ENCODE peak calls at places on chromosomes 13 and 19, in seven cellular contexts. One of them, this sample, is unnamed.

GRCh38 chr13:71217827-71218226 is 649.2 kb downstream of the DACH1 start:
- DNase-seq in tibial nerve: no peak
- DNase-seq in choroid plexus epithelial cell: no peak
- DNase-seq in cardiac muscle cell: no peak
- DNase-seq in mesothelial cell of epicardium: no peak
- DNase-seq in tibial artery: no peak
- DNase-seq in lower lobe of right lung: no peak
- DNase-seq in this sample: no peak

GRCh38 chr19:41426952-41427646 is at the start of gene B3GNT8:
- DNase-seq in mesothelial cell of epicardium: peak
- DNase-seq in choroid plexus epithelial cell: peak
- DNase-seq in tibial nerve: peak
- DNase-seq in tibial artery: peak
- DNase-seq in cardiac muscle cell: peak
- DNase-seq in lower lobe of right lung: peak
- DNase-seq in this sample: peak

GRCh38 chr19:15091918-15092753 is 10.1 kb downstream of the OR1I1 start:
- DNase-seq in mesothelial cell of epicardium: no peak
- DNase-seq in lower lobe of right lung: no peak
- DNase-seq in tibial artery: no peak
- DNase-seq in tibial nerve: peak
- DNase-seq in cardiac muscle cell: peak
- DNase-seq in choroid plexus epithelial cell: peak
- DNase-seq in this sample: peak

GRCh38 chr19:40588110-40588854 is 11.6 kb downstream of the SHKBP1 start:
- DNase-seq in tibial nerve: no peak
- DNase-seq in lower lobe of right lung: no peak
- DNase-seq in mesothelial cell of epicardium: no peak
- DNase-seq in cardiac muscle cell: no peak
- DNase-seq in tibial artery: no peak
- DNase-seq in choroid plexus epithelial cell: peak
- DNase-seq in this sample: no peak

GRCh38 chr13:28584873-28585317 is 74.0 kb upstream of the POMP start:
- DNase-seq in tibial artery: no peak
- DNase-seq in choroid plexus epithelial cell: peak
- DNase-seq in cardiac muscle cell: no peak
- DNase-seq in lower lobe of right lung: no peak
- DNase-seq in tibial nerve: no peak
- DNase-seq in mesothelial cell of epicardium: no peak
- DNase-seq in this sample: peak

GRCh38 chr19:42323852-42324654 is 1.4 kb upstream of the MEGF8 start:
- DNase-seq in tibial nerve: no peak
- DNase-seq in mesothelial cell of epicardium: no peak
- DNase-seq in cardiac muscle cell: no peak
- DNase-seq in choroid plexus epithelial cell: no peak
- DNase-seq in lower lobe of right lung: no peak
- DNase-seq in tibial artery: no peak
- DNase-seq in this sample: no peak

GRCh38 chr13:20195846-20196245 is 3.1 kb upstream of the GJB2 start:
- DNase-seq in choroid plexus epithelial cell: no peak
- DNase-seq in tibial nerve: no peak
- DNase-seq in cardiac muscle cell: no peak
- DNase-seq in tibial artery: no peak
- DNase-seq in mesothelial cell of epicardium: no peak
- DNase-seq in lower lobe of right lung: no peak
- DNase-seq in this sample: no peak

GRCh38 chr19:41324921-41325639 is 15.1 kb downstream of the CCDC97 start:
- DNase-seq in tibial artery: peak
- DNase-seq in lower lobe of right lung: peak
- DNase-seq in tibial nerve: no peak
- DNase-seq in mesothelial cell of epicardium: no peak
- DNase-seq in choroid plexus epithelial cell: peak
- DNase-seq in cardiac muscle cell: peak
- DNase-seq in this sample: peak

GRCh38 chr13:110322828-110323171 is 15.7 kb downstream of the COL4A2 start:
- DNase-seq in choroid plexus epithelial cell: no peak
- DNase-seq in mesothelial cell of epicardium: no peak
- DNase-seq in cardiac muscle cell: no peak
- DNase-seq in tibial artery: no peak
- DNase-seq in lower lobe of right lung: no peak
- DNase-seq in tibial nerve: no peak
- DNase-seq in this sample: no peak

GRCh38 chr19:29076963-29077362 is 136.0 kb downstream of the UQCRFS1 start:
- DNase-seq in mesothelial cell of epicardium: no peak
- DNase-seq in tibial artery: no peak
- DNase-seq in lower lobe of right lung: no peak
- DNase-seq in tibial nerve: no peak
- DNase-seq in cardiac muscle cell: no peak
- DNase-seq in choroid plexus epithelial cell: no peak
- DNase-seq in this sample: no peak

GRCh38 chr13:78334059-78334458 is 269.3 kb downstream of the POU4F1 start:
- DNase-seq in choroid plexus epithelial cell: no peak
- DNase-seq in mesothelial cell of epicardium: no peak
- DNase-seq in tibial artery: no peak
- DNase-seq in cardiac muscle cell: no peak
- DNase-seq in lower lobe of right lung: no peak
- DNase-seq in tibial nerve: no peak
- DNase-seq in this sample: no peak

GRCh38 chr19:35327642-35328041 is 1.3 kb upstream of the CD22 start:
- DNase-seq in tibial nerve: no peak
- DNase-seq in mesothelial cell of epicardium: no peak
- DNase-seq in choroid plexus epithelial cell: peak
- DNase-seq in tibial artery: no peak
- DNase-seq in lower lobe of right lung: no peak
- DNase-seq in cardiac muscle cell: no peak
- DNase-seq in this sample: no peak
- TF ChIP-seq CTCF in tibial nerve: no peak
- TF ChIP-seq CTCF in mesothelial cell of epicardium: no peak
- TF ChIP-seq CTCF in choroid plexus epithelial cell: peak
- TF ChIP-seq CTCF in tibial artery: no peak
- TF ChIP-seq CTCF in lower lobe of right lung: no peak
- TF ChIP-seq CTCF in cardiac muscle cell: peak
- TF ChIP-seq CTCF in this sample: peak

GRCh38 chr19:18487576-18488402 is 34.1 kb downstream of the ELL start:
- DNase-seq in mesothelial cell of epicardium: no peak
- DNase-seq in lower lobe of right lung: no peak
- DNase-seq in choroid plexus epithelial cell: no peak
- DNase-seq in tibial nerve: no peak
- DNase-seq in cardiac muscle cell: no peak
- DNase-seq in tibial artery: no peak
- DNase-seq in this sample: no peak
- TF ChIP-seq CTCF in mesothelial cell of epicardium: no peak
- TF ChIP-seq CTCF in lower lobe of right lung: no peak
- TF ChIP-seq CTCF in choroid plexus epithelial cell: no peak
- TF ChIP-seq CTCF in tibial nerve: no peak
- TF ChIP-seq CTCF in cardiac muscle cell: no peak
- TF ChIP-seq CTCF in tibial artery: no peak
- TF ChIP-seq CTCF in this sample: no peak

DNA sequence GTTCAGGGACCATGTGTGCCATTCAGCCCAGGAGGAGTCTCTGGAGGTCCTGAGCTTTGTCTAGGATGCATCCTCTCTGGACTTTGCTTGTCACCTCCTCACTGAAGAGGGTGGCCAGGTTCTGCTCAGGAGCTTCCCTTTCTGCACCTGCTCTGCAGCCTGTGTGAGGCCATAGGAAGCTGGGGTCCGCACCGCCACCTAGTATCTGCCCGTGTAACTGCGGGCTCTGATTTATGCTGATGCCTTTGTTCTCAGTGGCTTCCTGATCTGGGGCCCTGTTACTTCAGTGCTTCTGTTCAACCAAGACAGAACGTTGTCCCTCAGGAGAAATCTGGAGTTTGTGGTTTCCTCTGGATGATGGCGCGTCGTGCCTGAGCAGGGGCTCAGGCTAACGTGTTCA is 15.5 kb downstream of the ZNF610 start:
- DNase-seq in mesothelial cell of epicardium: no peak
- DNase-seq in choroid plexus epithelial cell: no peak
- DNase-seq in tibial artery: no peak
- DNase-seq in lower lobe of right lung: no peak
- DNase-seq in cardiac muscle cell: peak
- DNase-seq in tibial nerve: no peak
- DNase-seq in this sample: no peak
- TF ChIP-seq CTCF in mesothelial cell of epicardium: no peak
- TF ChIP-seq CTCF in choroid plexus epithelial cell: peak
- TF ChIP-seq CTCF in tibial artery: no peak
- TF ChIP-seq CTCF in lower lobe of right lung: no peak
- TF ChIP-seq CTCF in cardiac muscle cell: no peak
- TF ChIP-seq CTCF in tibial nerve: no peak
- TF ChIP-seq CTCF in this sample: no peak

DNA sequence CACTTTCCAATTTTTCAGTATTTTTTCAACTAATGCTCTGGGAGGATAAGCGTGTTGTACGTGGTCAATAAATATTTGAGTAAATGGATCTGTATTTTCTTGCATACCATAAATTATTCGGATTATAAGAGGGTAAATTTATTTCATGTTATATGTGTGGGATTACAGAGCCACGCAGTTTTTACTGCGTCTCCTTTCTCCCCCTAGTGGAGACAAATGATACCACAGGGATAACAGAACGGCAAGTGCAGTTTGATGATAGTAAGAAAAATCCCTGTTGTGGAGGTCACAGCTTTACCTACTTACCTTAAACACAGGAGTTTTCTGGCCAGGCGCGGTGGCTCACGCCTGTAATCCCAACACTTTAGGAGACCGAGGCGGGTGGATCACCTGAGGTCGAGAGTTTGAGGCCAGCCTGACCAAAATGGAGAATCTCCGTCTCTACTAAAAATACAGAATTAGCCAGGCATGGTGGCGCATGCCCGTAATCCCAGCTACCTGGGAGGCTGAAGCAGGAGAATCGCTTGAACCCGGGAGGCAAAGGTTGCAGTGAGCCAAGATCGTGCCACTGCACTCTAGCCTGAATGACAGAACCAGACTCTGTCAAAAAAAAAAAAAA is 16.8 kb downstream of the MBD3L2B start:
- DNase-seq in mesothelial cell of epicardium: no peak
- DNase-seq in cardiac muscle cell: peak
- DNase-seq in choroid plexus epithelial cell: no peak
- DNase-seq in lower lobe of right lung: no peak
- DNase-seq in tibial nerve: no peak
- DNase-seq in tibial artery: no peak
- DNase-seq in this sample: peak
- TF ChIP-seq CTCF in mesothelial cell of epicardium: peak
- TF ChIP-seq CTCF in cardiac muscle cell: peak
- TF ChIP-seq CTCF in choroid plexus epithelial cell: no peak
- TF ChIP-seq CTCF in lower lobe of right lung: peak
- TF ChIP-seq CTCF in tibial nerve: no peak
- TF ChIP-seq CTCF in tibial artery: no peak
- TF ChIP-seq CTCF in this sample: peak

GRCh38 chr13:81539643-81540150 is 1198.8 kb upstream of the SPRY2 start:
- DNase-seq in tibial nerve: no peak
- DNase-seq in tibial artery: no peak
- DNase-seq in lower lobe of right lung: no peak
- DNase-seq in mesothelial cell of epicardium: no peak
- DNase-seq in cardiac muscle cell: no peak
- DNase-seq in choroid plexus epithelial cell: no peak
- DNase-seq in this sample: no peak

DNA sequence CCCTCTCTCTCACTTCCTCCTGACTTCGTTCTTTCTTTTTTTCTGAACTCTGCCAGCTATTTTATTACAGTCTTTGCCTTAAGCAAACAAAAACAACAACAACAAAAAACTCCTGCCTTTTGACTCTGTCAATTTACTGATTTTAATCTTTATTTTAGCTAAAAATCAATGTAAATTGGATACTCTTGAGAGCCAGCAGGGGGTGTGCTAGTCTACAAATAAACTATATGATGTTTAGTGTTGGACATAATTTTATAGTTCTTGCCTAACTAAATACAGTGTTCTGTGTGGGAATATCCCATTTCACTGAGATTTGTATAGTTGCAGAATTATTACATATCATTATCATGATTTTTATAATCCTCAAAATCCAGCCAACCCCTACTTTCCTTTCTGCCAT is 1199.9 kb upstream of the SPRY2 start:
- DNase-seq in lower lobe of right lung: no peak
- DNase-seq in tibial artery: no peak
- DNase-seq in choroid plexus epithelial cell: peak
- DNase-seq in mesothelial cell of epicardium: no peak
- DNase-seq in cardiac muscle cell: peak
- DNase-seq in tibial nerve: no peak
- DNase-seq in this sample: no peak
- TF ChIP-seq CTCF in lower lobe of right lung: peak
- TF ChIP-seq CTCF in tibial artery: no peak
- TF ChIP-seq CTCF in choroid plexus epithelial cell: peak
- TF ChIP-seq CTCF in mesothelial cell of epicardium: peak
- TF ChIP-seq CTCF in cardiac muscle cell: no peak
- TF ChIP-seq CTCF in tibial nerve: peak
- TF ChIP-seq CTCF in this sample: no peak

GRCh38 chr13:86085890-86086289 is 286.7 kb upstream of the SLITRK6 start:
- DNase-seq in choroid plexus epithelial cell: peak
- DNase-seq in cardiac muscle cell: no peak
- DNase-seq in lower lobe of right lung: no peak
- DNase-seq in tibial nerve: no peak
- DNase-seq in mesothelial cell of epicardium: no peak
- DNase-seq in tibial artery: no peak
- DNase-seq in this sample: no peak
- TF ChIP-seq CTCF in choroid plexus epithelial cell: peak
- TF ChIP-seq CTCF in cardiac muscle cell: no peak
- TF ChIP-seq CTCF in lower lobe of right lung: no peak
- TF ChIP-seq CTCF in tibial nerve: no peak
- TF ChIP-seq CTCF in mesothelial cell of epicardium: no peak
- TF ChIP-seq CTCF in tibial artery: no peak
- TF ChIP-seq CTCF in this sample: no peak

GRCh38 chr19:6458695-6459355 is 767 bp downstream of the SLC25A23 start:
- DNase-seq in mesothelial cell of epicardium: no peak
- DNase-seq in tibial nerve: no peak
- DNase-seq in lower lobe of right lung: no peak
- DNase-seq in tibial artery: no peak
- DNase-seq in cardiac muscle cell: no peak
- DNase-seq in choroid plexus epithelial cell: no peak
- DNase-seq in this sample: no peak
- TF ChIP-seq CTCF in mesothelial cell of epicardium: no peak
- TF ChIP-seq CTCF in tibial nerve: no peak
- TF ChIP-seq CTCF in lower lobe of right lung: no peak
- TF ChIP-seq CTCF in tibial artery: no peak
- TF ChIP-seq CTCF in cardiac muscle cell: no peak
- TF ChIP-seq CTCF in choroid plexus epithelial cell: no peak
- TF ChIP-seq CTCF in this sample: no peak

GRCh38 chr13:114132419-114133121 is at the start of gene RASA3:
- DNase-seq in lower lobe of right lung: peak
- DNase-seq in tibial artery: peak
- DNase-seq in cardiac muscle cell: peak
- DNase-seq in choroid plexus epithelial cell: peak
- DNase-seq in mesothelial cell of epicardium: peak
- DNase-seq in tibial nerve: peak
- DNase-seq in this sample: peak
- TF ChIP-seq CTCF in lower lobe of right lung: no peak
- TF ChIP-seq CTCF in tibial artery: no peak
- TF ChIP-seq CTCF in cardiac muscle cell: no peak
- TF ChIP-seq CTCF in choroid plexus epithelial cell: no peak
- TF ChIP-seq CTCF in mesothelial cell of epicardium: no peak
- TF ChIP-seq CTCF in tibial nerve: no peak
- TF ChIP-seq CTCF in this sample: no peak